ENCODE peak calls at places on chromosomes 2 and 18, in eight cellular contexts. V is A549; D is NAMALWA; I is caudate nucleus; E is cardiac fibroblast; S is DMS 273 treated with DMSO at 0.1 percent for 48 hours; O is G401; G is naive thymus-derived CD8-positive, alpha-beta T cell. W is an unnamed sample.

GRCh38 chr2:15845737-15846405 is 94.5 kb upstream of the MYCN start:
- DNase-seq in S (no peak), O (no peak), I (no peak), D (no peak), G (no peak), E (no peak), V (no peak), W (no peak)

GRCh38 chr2:69997296-69998184 is 36.1 kb upstream of the ASPRV1 start:
- DNase-seq in I (no peak), V (peak), E (peak), O (no peak), S (no peak), D (no peak), G (no peak), W (no peak)

GRCh38 chr18:13359195-13359594 is 140.6 kb downstream of the LDLRAD4 start:
- DNase-seq in S (no peak), E (no peak), V (no peak), G (no peak), D (no peak), O (no peak), I (no peak), W (no peak)

GRCh38 chr2:162175720-162176119 is 23.7 kb upstream of the GCG start:
- DNase-seq in G (no peak), E (peak), V (no peak), I (no peak), D (no peak), S (no peak), O (no peak), W (no peak)

GRCh38 chr2:111202266-111203040 is 81.7 kb downstream of the BCL2L11 start:
- DNase-seq in E (peak), I (no peak), G (no peak), S (no peak), O (no peak), D (no peak), V (no peak), W (no peak)

GRCh38 chr2:236505071-236505470 is 64.6 kb upstream of the ACKR3 start:
- DNase-seq in I (no peak), O (no peak), V (no peak), G (no peak), D (no peak), E (no peak), S (no peak), W (no peak)

GRCh38 chr18:75223687-75224347 is 13.2 kb downstream of the TSHZ1 start:
- DNase-seq in E (no peak), S (no peak), V (no peak), I (no peak), D (no peak), G (no peak), O (no peak), W (no peak)

GRCh38 chr2:74041182-74041581 is 56.5 kb downstream of the TET3 start:
- DNase-seq in I (no peak), E (no peak), O (no peak), D (no peak), V (no peak), G (no peak), S (no peak), W (no peak)

GRCh38 chr2:238003234-238004032 is 36.6 kb downstream of the UBE2F start:
- DNase-seq in I (no peak), D (no peak), G (no peak), V (no peak), S (no peak), E (no peak), O (no peak), W (no peak)

GRCh38 chr2:19844750-19845149 is 57.0 kb downstream of the TTC32 start:
- DNase-seq in I (no peak), O (no peak), G (no peak), V (no peak), S (no peak), E (no peak), D (no peak), W (no peak)

GRCh38 chr2:70959271-70959761 is 19.1 kb upstream of the ANKRD53 start:
- DNase-seq in E (no peak), O (no peak), V (no peak), S (no peak), G (no peak), D (no peak), I (no peak), W (no peak)

GRCh38 chr18:46184296-46185080 is 80.3 kb downstream of the HAUS1 start:
- DNase-seq in V (no peak), D (no peak), O (no peak), S (no peak), I (no peak), E (no peak), G (no peak), W (no peak)

GRCh38 chr18:23191952-23192662 is 56.8 kb downstream of the CABLES1 start:
- DNase-seq in I (peak), O (peak), S (no peak), E (peak), D (no peak), V (no peak), G (no peak), W (peak)

GRCh38 chr2:12884713-12885282 is 168.1 kb downstream of the TRIB2 start:
- DNase-seq in E (peak), G (no peak), D (no peak), I (no peak), O (no peak), S (no peak), V (peak), W (no peak)

GRCh38 chr2:26561918-26562810 is 79.0 kb downstream of the CIB4 start:
- DNase-seq in S (peak), G (peak), E (peak), O (no peak), D (no peak), I (no peak), V (peak), W (no peak)

GRCh38 chr2:110732422-110733413 is at the start of gene ACOXL:
- DNase-seq in I (no peak), E (no peak), V (no peak), G (no peak), O (no peak), S (no peak), D (no peak), W (no peak)

GRCh38 chr2:119691189-119691588 is 12.2 kb downstream of the TMEM177 start:
- DNase-seq in O (no peak), G (no peak), I (no peak), E (no peak), S (no peak), D (no peak), V (no peak), W (no peak)

GRCh38 chr18:74540689-74541421 is 6.6 kb downstream of the CNDP1 start:
- DNase-seq in D (no peak), E (no peak), O (no peak), S (no peak), G (no peak), I (no peak), V (no peak), W (no peak)

GRCh38 chr18:5455644-5456043 is 88.2 kb downstream of the EPB41L3 start:
- DNase-seq in I (no peak), D (no peak), O (peak), S (no peak), V (no peak), E (peak), G (no peak), W (no peak)

GRCh38 chr2:127674241-127675209 is 805 bp downstream of the LIMS2 start:
- DNase-seq in E (no peak), G (no peak), D (no peak), S (no peak), V (no peak), O (no peak), I (no peak), W (peak)

GRCh38 chr2:218168635-218169462 is 2.1 kb upstream of the CXCR1 start:
- DNase-seq in G (peak), D (peak), O (peak), I (no peak), V (peak), E (peak), S (no peak), W (peak)

GRCh38 chr2:33521791-33522281 is 45.4 kb downstream of the RASGRP3 start:
- DNase-seq in S (no peak), O (peak), I (no peak), E (peak), V (no peak), D (no peak), G (no peak), W (no peak)

GRCh38 chr2:171482877-171483276 is 39.4 kb upstream of the CYBRD1 start:
- DNase-seq in G (no peak), I (no peak), S (no peak), O (no peak), E (no peak), V (no peak), D (no peak), W (no peak)

GRCh38 chr2:9993490-9994165 is 42.1 kb downstream of the GRHL1 start:
- DNase-seq in S (no peak), D (no peak), V (no peak), O (peak), E (no peak), I (no peak), G (no peak), W (no peak)

GRCh38 chr2:128236491-128237035 is 82.1 kb downstream of the HS6ST1 start:
- DNase-seq in O (no peak), G (no peak), I (no peak), V (no peak), D (no peak), E (peak), S (no peak), W (no peak)

GRCh38 chr2:66431840-66432511 is 2.9 kb upstream of the MEIS1 start:
- DNase-seq in E (no peak), G (no peak), V (no peak), D (no peak), S (no peak), I (no peak), O (peak), W (no peak)

GRCh38 chr2:2664989-2665833 is 334.1 kb upstream of the MYT1L start:
- DNase-seq in O (no peak), S (no peak), V (peak), G (no peak), D (no peak), E (no peak), I (no peak), W (no peak)

GRCh38 chr18:62325806-62326645 is 916 bp downstream of the TNFRSF11A start:
- DNase-seq in S (no peak), V (no peak), E (peak), G (peak), O (peak), I (no peak), D (no peak), W (no peak)

GRCh38 chr2:105541189-105542050 is 142.6 kb upstream of the FHL2 start:
- DNase-seq in S (no peak), O (no peak), G (no peak), E (no peak), I (no peak), V (no peak), D (no peak), W (no peak)

GRCh38 chr2:242088471-242089212 is 219.1 kb downstream of the RTP5 start:
- DNase-seq in E (peak), I (peak), O (peak), D (peak), S (peak), G (peak), V (peak), W (peak)

GRCh38 chr2:9001229-9001628 is 2.3 kb downstream of the MBOAT2 start:
- DNase-seq in G (no peak), S (no peak), I (no peak), D (no peak), E (peak), O (no peak), V (peak), W (no peak)

GRCh38 chr2:152627010-152627957 is 90.0 kb downstream of the PRPF40A start:
- DNase-seq in D (peak), O (peak), I (no peak), S (no peak), G (no peak), E (peak), V (peak), W (peak)